ENCODE peak calls at places on chromosomes 1 and 21, in seven cellular contexts. K is H9, B is IMR-90, R is mesendoderm, C is mesenchymal stem cell, T is H1, M is trophoblast cell. A is an unnamed sample.

GRCh38 chr1:206797534-206798383 is 25.5 kb upstream of the IL10 start:
- DNase-seq in M (no peak), R (peak; percentile 65), C (peak; percentile 39), T (peak; percentile 25), K (peak; percentile 65), B (no peak), A (peak; percentile 8)

GRCh38 chr1:70361727-70362413 is 7.3 kb upstream of the ANKRD13C start:
- DNase-seq in T (no peak), B (peak; percentile 73), M (peak; percentile 57), K (no peak), C (peak; percentile 66), R (peak; percentile 98), A (no peak)

GRCh38 chr21:36721817-36722216 is 22.9 kb downstream of the SIM2 start:
- DNase-seq in B (no peak), C (no peak), K (no peak), M (no peak), R (no peak), T (no peak), A (no peak)

GRCh38 chr1:51425273-51425672 is 93.8 kb downstream of the EPS15 start:
- DNase-seq in T (no peak), K (no peak), C (no peak), R (no peak), M (no peak), B (no peak), A (no peak)

GRCh38 chr21:30580132-30580531 is 10.1 kb downstream of the KRTAP22-2 start:
- DNase-seq in M (no peak), T (no peak), B (no peak), K (no peak), C (no peak), R (no peak), A (no peak)

GRCh38 chr1:239982762-239983161 is 108.9 kb upstream of the FMN2 start:
- DNase-seq in C (no peak), B (no peak), T (no peak), R (no peak), K (no peak), M (no peak), A (no peak)

GRCh38 chr1:89671775-89672488 is 39.0 kb downstream of the LRRC8C start:
- DNase-seq in B (peak; percentile 66), K (no peak), T (no peak), M (no peak), R (no peak), C (peak; percentile 62), A (no peak)

GRCh38 chr1:178417858-178418257 is 78.9 kb downstream of the CLEC20A start:
- DNase-seq in K (no peak), C (peak; percentile 87), T (no peak), B (peak; percentile 91), R (no peak), M (peak; percentile 43), A (no peak)

GRCh38 chr1:213675043-213675442 is 312.7 kb upstream of the PROX1 start:
- DNase-seq in B (no peak), C (no peak), T (no peak), R (no peak), K (no peak), M (no peak), A (no peak)
- H3K18ac ChIP-seq in B (no peak overlapping the region), C (no peak overlapping the region), T (no peak overlapping the region), R (no peak overlapping the region), K (no peak overlapping the region), M (no peak overlapping the region), A (no peak overlapping the region)

GRCh38 chr1:221098462-221099406 is 219.5 kb downstream of the HLX start:
- DNase-seq in C (peak; percentile 72), M (peak; percentile 33), K (no peak), R (no peak), B (peak; percentile 15), T (no peak), A (no peak)
- H3K4me1 ChIP-seq in C (peaks cover 8% of the 10 kb centered on the region), M (no peaks in the 10 kb centered on the region), K (no peaks in the 10 kb centered on the region), R (no peaks in the 10 kb centered on the region), B (peaks cover 17% of the 10 kb centered on the region), T (no peaks in the 10 kb centered on the region), A (no peaks in the 10 kb centered on the region)

DNA sequence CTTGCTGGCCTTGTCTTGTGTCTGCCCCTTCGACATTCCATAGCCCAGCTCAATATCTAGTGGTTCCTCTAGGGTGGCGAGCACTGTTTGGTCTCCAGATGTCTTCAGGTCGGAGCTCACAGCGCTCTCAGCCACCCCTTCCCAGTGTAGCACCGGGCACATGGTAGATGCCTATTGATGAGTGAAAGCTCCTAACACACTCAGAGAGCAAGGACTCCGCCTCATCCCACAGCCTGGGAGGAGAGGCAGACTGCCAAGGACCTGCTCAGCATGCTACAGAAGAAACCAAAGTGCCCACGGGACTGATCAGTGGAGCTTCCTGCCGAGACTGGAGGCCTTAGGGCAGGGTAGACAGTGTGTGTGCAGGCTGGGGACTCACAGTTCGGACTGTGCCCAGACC is 10.9 kb downstream of the PCSK9 start:
- DNase-seq in C (no peak), T (no peak), B (peak; percentile 62), M (no peak), K (no peak), R (no peak), A (no peak)
- H3K18ac ChIP-seq in C (no peak overlapping the region), T (no peak overlapping the region), B (no peak overlapping the region), M (no peak overlapping the region), K (no peak overlapping the region), R (no peak overlapping the region), A (no peak overlapping the region)

DNA sequence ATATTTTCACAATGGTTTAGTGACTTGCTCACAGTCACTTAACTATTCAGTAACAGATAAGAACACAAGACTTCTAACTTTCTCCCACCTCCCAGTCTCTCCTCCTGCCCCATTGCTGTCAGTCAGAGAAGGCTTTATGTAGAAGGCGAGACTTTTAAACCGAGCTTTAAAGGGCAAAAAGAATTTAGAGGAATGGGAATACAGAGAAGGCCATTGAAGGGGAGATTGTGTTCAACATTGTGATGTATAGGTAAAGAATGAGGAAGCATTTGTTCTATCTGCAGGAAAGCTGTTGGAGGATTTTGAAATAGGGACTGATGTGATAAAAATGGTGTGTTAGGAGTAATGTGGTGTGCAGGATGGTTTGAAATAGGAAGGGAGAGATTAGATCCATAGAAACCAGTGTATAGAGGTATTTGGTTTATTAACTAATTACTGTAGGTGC is 7.3 kb downstream of the POU2F1 start:
- DNase-seq in K (no peak), M (peak; percentile 37), C (no peak), T (no peak), R (peak; percentile 64), B (peak; percentile 18), A (no peak)
- H3K4me1 ChIP-seq in K (no peaks in the 10 kb centered on the region), M (no peaks in the 10 kb centered on the region), C (no peaks in the 10 kb centered on the region), T (peaks cover 42% of the 10 kb centered on the region), R (peaks cover 2% of the 10 kb centered on the region), B (peaks cover 3% of the 10 kb centered on the region), A (peaks cover 7% of the 10 kb centered on the region)

DNA sequence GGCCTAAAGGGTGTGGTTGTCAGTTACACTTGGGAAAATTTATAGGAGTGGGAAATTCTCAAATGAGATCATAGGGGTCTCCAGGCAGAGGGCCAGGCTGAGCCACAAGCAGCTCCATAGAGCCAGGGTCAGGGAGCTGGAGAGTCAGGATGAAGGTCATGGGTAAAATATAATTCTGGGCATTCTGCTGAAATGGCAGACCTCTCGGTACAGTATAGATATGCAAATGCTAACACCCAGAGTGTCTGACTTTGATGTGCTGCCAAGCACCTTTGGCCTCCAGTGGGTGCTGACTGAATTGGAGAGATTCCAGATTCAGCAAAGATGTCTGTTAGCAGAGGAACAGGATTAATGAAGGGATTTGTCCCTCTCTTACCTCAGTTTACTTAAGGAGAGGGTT is 40.2 kb downstream of the DNM3 start:
- DNase-seq in M (no peak), R (no peak), T (no peak), B (no peak), C (no peak), K (no peak), A (no peak)
- H3K18ac ChIP-seq in M (no peak overlapping the region), R (no peak overlapping the region), T (no peak overlapping the region), B (no peak overlapping the region), C (no peak overlapping the region), K (no peak overlapping the region), A (no peak overlapping the region)

A was measured in neuronal stem cell.